ENCODE peak calls at places on chromosomes 11 and 22, in six cellular contexts. O is endothelial cell; E is activated T-helper 9 cell treated with anti-CD3 and anti-CD28 coated beads, Interleukin-2, amount 50 U/mL, for 16 hours; K is germinal center; N is Daoy; X is psoas muscle. G is an unnamed sample.

GRCh38 chr11:88555829-88556202 is 218.3 kb upstream of the CTSC start:
- DNase-seq in O (no peak), X (no peak), E (no peak), N (peak), K (no peak), G (no peak)

GRCh38 chr22:50341977-50342650 is 1.0 kb upstream of the PPP6R2 start:
- DNase-seq in N (peak), O (peak), E (peak), K (peak), X (peak), G (peak)

GRCh38 chr11:13291794-13292193 is 14.2 kb downstream of the BMAL1 start:
- DNase-seq in K (no peak), O (no peak), X (no peak), E (no peak), N (no peak), G (no peak)

GRCh38 chr11:34748036-34748435 is 127.1 kb downstream of the EHF start:
- DNase-seq in K (no peak), X (no peak), N (no peak), E (no peak), O (no peak), G (no peak)

GRCh38 chr11:116192509-116193206 is 580.1 kb downstream of the BUD13 start:
- DNase-seq in X (no peak), O (no peak), E (no peak), N (no peak), K (no peak), G (no peak)

GRCh38 chr22:48758905-48759875 is 1068.5 kb downstream of the BRD1 start:
- DNase-seq in X (no peak), N (no peak), E (no peak), K (no peak), O (no peak), G (no peak)

GRCh38 chr11:95585752-95586077 is 203.9 kb downstream of the FAM76B start:
- DNase-seq in E (no peak), X (no peak), N (no peak), K (no peak), O (no peak), G (no peak)

GRCh38 chr11:115535781-115536180 is 31.6 kb upstream of the CADM1 start:
- DNase-seq in N (no peak), O (no peak), E (no peak), X (no peak), K (no peak), G (no peak)

GRCh38 chr11:79066456-79067354 is 374.1 kb downstream of the TENM4 start:
- DNase-seq in E (no peak), N (no peak), K (no peak), O (no peak), X (no peak), G (no peak)

GRCh38 chr11:74815966-74816365 is 67.3 kb downstream of the RNF169 start:
- DNase-seq in O (no peak), K (no peak), X (no peak), N (no peak), E (no peak), G (no peak)

GRCh38 chr11:121367434-121367833 is 74.9 kb downstream of the SC5D start:
- DNase-seq in N (peak), K (peak), O (no peak), X (no peak), E (peak), G (no peak)

GRCh38 chr11:64616817-64617216 is 25.8 kb downstream of the SLC22A12 start:
- DNase-seq in E (no peak), N (no peak), K (no peak), X (no peak), O (no peak), G (no peak)

GRCh38 chr22:43829448-43829821 is 17.3 kb upstream of the EFCAB6 start:
- DNase-seq in E (no peak), K (no peak), X (no peak), N (no peak), O (no peak), G (no peak)

GRCh38 chr11:112223754-112224532 is 2.3 kb upstream of the PTS start:
- DNase-seq in X (no peak), E (no peak), N (no peak), O (no peak), K (no peak), G (no peak)

GRCh38 chr22:50186789-50187523 is 1.2 kb downstream of the TRABD start:
- DNase-seq in N (no peak), E (no peak), X (peak), O (no peak), K (no peak), G (no peak)

GRCh38 chr11:102780491-102780918 is at the start of gene MMP10:
- DNase-seq in K (peak), N (peak), X (no peak), O (no peak), E (no peak), G (peak)

GRCh38 chr11:72319261-72319660 is 75.3 kb upstream of the PHOX2A start:
- DNase-seq in N (no peak), K (no peak), X (no peak), E (no peak), O (no peak), G (no peak)

GRCh38 chr22:42070517-42071422 is at the start of gene NAGA:
- DNase-seq in X (peak), O (peak), N (peak), K (peak), E (peak), G (peak)

GRCh38 chr11:32919338-32919737 is 26.7 kb downstream of the QSER1 start:
- DNase-seq in E (no peak), X (no peak), O (no peak), N (no peak), K (no peak), G (no peak)

GRCh38 chr22:49079027-49079725 is 748.5 kb downstream of the BRD1 start:
- DNase-seq in N (no peak), O (no peak), X (no peak), K (no peak), E (no peak), G (no peak)

GRCh38 chr11:27909386-27909785 is 198.6 kb downstream of the KIF18A start:
- DNase-seq in N (no peak), O (no peak), E (no peak), K (no peak), X (no peak), G (no peak)

GRCh38 chr11:119144825-119145476 is 3.9 kb upstream of the ABCG4 start:
- DNase-seq in E (no peak), N (peak), K (peak), O (peak), X (peak), G (peak)

GRCh38 chr22:33706100-33706499 is 214.2 kb downstream of the LARGE1 start:
- DNase-seq in E (no peak), O (no peak), K (no peak), X (no peak), N (peak), G (no peak)

GRCh38 chr11:62458212-62459002 is 39.6 kb downstream of the SCGB1A1 start:
- DNase-seq in N (no peak), X (no peak), K (no peak), E (no peak), O (no peak), G (no peak)

GRCh38 chr11:122342089-122342749 is 226.2 kb upstream of the BLID start:
- DNase-seq in N (no peak), E (no peak), O (no peak), K (no peak), X (no peak), G (no peak)

GRCh38 chr11:47464479-47464878 is 15.5 kb upstream of the RAPSN start:
- DNase-seq in N (peak), K (no peak), E (no peak), O (no peak), X (no peak), G (no peak)

GRCh38 chr11:110376711-110377324 is 52.9 kb upstream of the FDX1 start:
- DNase-seq in N (peak), K (peak), X (peak), O (peak), E (no peak), G (peak)

GRCh38 chr11:7020183-7020917 is at the start of the genes NLRP14 and ZNF214:
- DNase-seq in X (peak), E (no peak), O (peak), K (peak), N (peak), G (peak)

GRCh38 chr11:46122955-46123354 is 1.7 kb upstream of the PHF21A start:
- DNase-seq in X (no peak), O (no peak), E (no peak), K (no peak), N (no peak), G (no peak)

GRCh38 chr11:134714021-134714656 is 302.1 kb upstream of the B3GAT1 start:
- DNase-seq in E (no peak), N (no peak), O (no peak), K (no peak), X (no peak), G (no peak)